ENCODE peak calls at places on chromosomes 4 and X, in four cellular contexts. N is stimulated activated naive CD4-positive, alpha-beta T cell treated with Interleukin-2 at 50 U/mL for 16 hours; O is WTC11; B is stimulated activated CD8-positive, alpha-beta memory T cell treated with anti-CD3 and anti-CD28 coated beads, Interleukin-12 subunit alpha, Interleukin-12 subunit beta, amount 100 ng/mL, for 1 hour. L is an unnamed sample.

GRCh38 chrX:13022926-13023325 is 21.5 kb downstream of the FAM9C start:
- DNase-seq in B (no peak), O (no peak), N (no peak), L (no peak)

GRCh38 chrX:68728186-68728585 is 80.7 kb downstream of the STARD8 start:
- DNase-seq in B (no peak), N (no peak), O (no peak), L (no peak)

GRCh38 chr4:8554555-8555100 is 25.6 kb upstream of the GPR78 start:
- DNase-seq in N (no peak), O (no peak), B (no peak), L (no peak)

GRCh38 chrX:103442536-103442901 is 66.2 kb downstream of the BEX3 start:
- DNase-seq in N (no peak), B (no peak), O (no peak), L (no peak)

GRCh38 chr4:144845411-144845810 is 199.5 kb downstream of the HHIP start:
- DNase-seq in B (no peak), O (no peak), N (no peak), L (no peak)

GRCh38 chrX:119266364-119266995 is 30.4 kb downstream of the PGRMC1 start:
- DNase-seq in N (no peak), B (peak), O (peak), L (peak)

GRCh38 chr4:6279582-6280289 is 10.1 kb downstream of the WFS1 start:
- DNase-seq in B (no peak), O (no peak), N (no peak), L (no peak)

GRCh38 chr4:25029479-25030282 is 1.1 kb downstream of the LGI2 start:
- DNase-seq in B (no peak), N (no peak), O (no peak), L (no peak)

GRCh38 chr4:117093581-117093980 is 8.2 kb upstream of the TRAM1L1 start:
- DNase-seq in N (no peak), B (no peak), O (no peak), L (no peak)

GRCh38 chrX:53230116-53230515 is 5.1 kb upstream of the KDM5C start:
- DNase-seq in O (no peak), N (no peak), B (no peak), L (no peak)

GRCh38 chr4:94577136-94577535 is 125.4 kb downstream of the PDLIM5 start:
- DNase-seq in N (no peak), B (no peak), O (peak), L (peak)

GRCh38 chrX:110699109-110699508 is 96.5 kb downstream of the CHRDL1 start:
- DNase-seq in N (no peak), B (no peak), O (no peak), L (no peak)

GRCh38 chrX:107773906-107774435 is 1.6 kb downstream of the TSC22D3 start:
- DNase-seq in N (no peak), O (no peak), B (no peak), L (no peak)

GRCh38 chr4:5706486-5707290 is 1.7 kb downstream of the EVC2 start:
- DNase-seq in N (no peak), O (no peak), B (no peak), L (no peak)

GRCh38 chrX:150119323-150119722 is 181.0 kb upstream of the EOLA2 start:
- DNase-seq in B (no peak), N (no peak), O (no peak), L (no peak)

GRCh38 chr4:142845293-142846070 is 619 bp downstream of the INPP4B start:
- DNase-seq in N (no peak), B (no peak), O (peak), L (no peak)

GRCh38 chr4:94036964-94037363 is 170.7 kb upstream of the SMARCAD1 start:
- DNase-seq in O (no peak), N (no peak), B (no peak), L (no peak)

GRCh38 chr4:62250100-62250499 is 1050.0 kb downstream of the ADGRL3 start:
- DNase-seq in N (no peak), O (no peak), B (no peak), L (no peak)

GRCh38 chr4:159983080-159983479 is 880.2 kb downstream of the RAPGEF2 start:
- DNase-seq in B (no peak), O (no peak), N (no peak), L (no peak)

GRCh38 chr4:1601852-1602525 is 82.1 kb downstream of the FAM53A start:
- DNase-seq in B (no peak), N (no peak), O (no peak), L (no peak)

GRCh38 chr4:119647558-119647957 is 19.0 kb upstream of the PDE5A start:
- DNase-seq in N (no peak), B (no peak), O (no peak), L (no peak)

GRCh38 chrX:44871114-44871645 is 1.8 kb upstream of the KDM6A start:
- DNase-seq in B (no peak), O (no peak), N (no peak), L (no peak)

GRCh38 chr4:19707876-19708275 is 543.8 kb upstream of the SLIT2 start:
- DNase-seq in B (no peak), O (no peak), N (no peak), L (no peak)

GRCh38 chr4:40255722-40256281 is 59.0 kb downstream of the RHOH start:
- DNase-seq in B (no peak), N (no peak), O (no peak), L (no peak)

GRCh38 chr4:131974730-131975129 is 1174.4 kb upstream of the PCDH10 start:
- DNase-seq in N (no peak), B (no peak), O (no peak), L (no peak)

GRCh38 chr4:11072426-11072825 is 356.3 kb downstream of the HS3ST1 start:
- DNase-seq in O (no peak), B (no peak), N (no peak), L (no peak)

GRCh38 chrX:56857042-56857441 is 128.0 kb downstream of the NBDY start:
- DNase-seq in B (no peak), N (no peak), O (no peak), L (no peak)

GRCh38 chr4:43586813-43587212 is 694.3 kb downstream of the GRXCR1 start:
- DNase-seq in N (no peak), O (no peak), B (no peak), L (no peak)

GRCh38 chr4:1154523-1155182 is 17.7 kb downstream of the SPON2 start:
- DNase-seq in B (no peak), O (no peak), N (no peak), L (no peak)

GRCh38 chr4:126986828-126987227 is 645.9 kb upstream of the INTU start:
- DNase-seq in N (no peak), B (no peak), O (no peak), L (no peak)

GRCh38 chrX:17635231-17635630 is 102.1 kb upstream of the SCML1 start:
- DNase-seq in B (no peak), O (peak), N (no peak), L (no peak)

GRCh38 chrX:78375894-78376293 is 48.5 kb upstream of the CYSLTR1 start:
- DNase-seq in N (no peak), B (no peak), O (no peak), L (no peak)

GRCh38 chr4:155602351-155603140 is 64.1 kb upstream of the GUCY1A1 start:
- DNase-seq in O (no peak), B (no peak), N (no peak), L (no peak)

GRCh38 chr4:184574861-184575260 is 74.4 kb downstream of the CASP3 start:
- DNase-seq in N (no peak), B (no peak), O (no peak), L (no peak)

GRCh38 chr4:94532016-94532789 is 80.5 kb downstream of the PDLIM5 start:
- DNase-seq in B (no peak), N (no peak), O (no peak), L (no peak)

GRCh38 chr4:156805696-156806095 is 165.9 kb downstream of the PDGFC start:
- DNase-seq in N (no peak), O (peak), B (no peak), L (no peak)